ENCODE peak calls at places on chromosomes 2 and 18, in eight cellular contexts. One of them, this sample, is unnamed.

GRCh38 chr18:49663755-49664085 is 101.9 kb downstream of the LIPG start:
- DNase-seq in foreskin fibroblast: peak
- DNase-seq in tibial nerve: no peak
- DNase-seq in stomach: no peak
- DNase-seq in Caco-2: no peak
- DNase-seq in fibroblast of mammary gland: peak
- DNase-seq in PC-3: peak
- DNase-seq in CD4-positive, CD25-positive, alpha-beta regulatory T cell: no peak
- DNase-seq in this sample: no peak

GRCh38 chr2:204321910-204322765 is 223.1 kb upstream of the PARD3B start:
- DNase-seq in foreskin fibroblast: peak
- DNase-seq in tibial nerve: no peak
- DNase-seq in stomach: no peak
- DNase-seq in Caco-2: no peak
- DNase-seq in fibroblast of mammary gland: peak
- DNase-seq in PC-3: peak
- DNase-seq in CD4-positive, CD25-positive, alpha-beta regulatory T cell: no peak
- DNase-seq in this sample: no peak

GRCh38 chr2:134282638-134283400 is 28.9 kb downstream of the MGAT5 start:
- DNase-seq in foreskin fibroblast: no peak
- DNase-seq in tibial nerve: no peak
- DNase-seq in stomach: no peak
- DNase-seq in Caco-2: no peak
- DNase-seq in fibroblast of mammary gland: no peak
- DNase-seq in PC-3: no peak
- DNase-seq in CD4-positive, CD25-positive, alpha-beta regulatory T cell: no peak
- DNase-seq in this sample: no peak

GRCh38 chr2:239726631-239727181 is 298.4 kb downstream of the NDUFA10 start:
- DNase-seq in foreskin fibroblast: no peak
- DNase-seq in tibial nerve: no peak
- DNase-seq in stomach: no peak
- DNase-seq in Caco-2: no peak
- DNase-seq in fibroblast of mammary gland: no peak
- DNase-seq in PC-3: no peak
- DNase-seq in CD4-positive, CD25-positive, alpha-beta regulatory T cell: no peak
- DNase-seq in this sample: no peak

GRCh38 chr2:138373993-138374408 is 127.6 kb upstream of the SPOPL start:
- DNase-seq in foreskin fibroblast: peak
- DNase-seq in tibial nerve: no peak
- DNase-seq in stomach: no peak
- DNase-seq in Caco-2: peak
- DNase-seq in fibroblast of mammary gland: peak
- DNase-seq in PC-3: peak
- DNase-seq in CD4-positive, CD25-positive, alpha-beta regulatory T cell: no peak
- DNase-seq in this sample: no peak

GRCh38 chr2:25430556-25430955 is 88.8 kb upstream of the DNMT3A start:
- DNase-seq in foreskin fibroblast: no peak
- DNase-seq in tibial nerve: no peak
- DNase-seq in stomach: no peak
- DNase-seq in Caco-2: no peak
- DNase-seq in fibroblast of mammary gland: no peak
- DNase-seq in PC-3: no peak
- DNase-seq in CD4-positive, CD25-positive, alpha-beta regulatory T cell: no peak
- DNase-seq in this sample: no peak

GRCh38 chr2:42852798-42853197 is 60.4 kb upstream of the HAAO start:
- DNase-seq in foreskin fibroblast: no peak
- DNase-seq in tibial nerve: no peak
- DNase-seq in stomach: no peak
- DNase-seq in Caco-2: no peak
- DNase-seq in fibroblast of mammary gland: no peak
- DNase-seq in PC-3: no peak
- DNase-seq in CD4-positive, CD25-positive, alpha-beta regulatory T cell: no peak
- DNase-seq in this sample: no peak

GRCh38 chr2:9162841-9163240 is 43.8 kb upstream of the ASAP2 start:
- DNase-seq in foreskin fibroblast: no peak
- DNase-seq in tibial nerve: no peak
- DNase-seq in stomach: no peak
- DNase-seq in Caco-2: no peak
- DNase-seq in fibroblast of mammary gland: no peak
- DNase-seq in PC-3: no peak
- DNase-seq in CD4-positive, CD25-positive, alpha-beta regulatory T cell: no peak
- DNase-seq in this sample: no peak

GRCh38 chr18:7370812-7371211 is 139.9 kb downstream of the LRRC30 start:
- DNase-seq in foreskin fibroblast: no peak
- DNase-seq in tibial nerve: peak
- DNase-seq in stomach: peak
- DNase-seq in Caco-2: no peak
- DNase-seq in fibroblast of mammary gland: no peak
- DNase-seq in PC-3: no peak
- DNase-seq in CD4-positive, CD25-positive, alpha-beta regulatory T cell: no peak
- DNase-seq in this sample: no peak

GRCh38 chr2:88187038-88187676 is 17.0 kb downstream of the THNSL2 start:
- DNase-seq in foreskin fibroblast: peak
- DNase-seq in tibial nerve: peak
- DNase-seq in stomach: peak
- DNase-seq in Caco-2: peak
- DNase-seq in fibroblast of mammary gland: peak
- DNase-seq in PC-3: peak
- DNase-seq in CD4-positive, CD25-positive, alpha-beta regulatory T cell: no peak
- DNase-seq in this sample: no peak

GRCh38 chr18:49206717-49207116 is 253.7 kb downstream of the DYM start:
- DNase-seq in foreskin fibroblast: peak
- DNase-seq in tibial nerve: no peak
- DNase-seq in stomach: no peak
- DNase-seq in Caco-2: no peak
- DNase-seq in fibroblast of mammary gland: no peak
- DNase-seq in PC-3: no peak
- DNase-seq in CD4-positive, CD25-positive, alpha-beta regulatory T cell: no peak
- DNase-seq in this sample: no peak

GRCh38 chr2:233288663-233289062 is 19.0 kb upstream of the SAG start:
- DNase-seq in foreskin fibroblast: no peak
- DNase-seq in tibial nerve: no peak
- DNase-seq in stomach: no peak
- DNase-seq in Caco-2: no peak
- DNase-seq in fibroblast of mammary gland: no peak
- DNase-seq in PC-3: no peak
- DNase-seq in CD4-positive, CD25-positive, alpha-beta regulatory T cell: no peak
- DNase-seq in this sample: no peak

GRCh38 chr18:9825571-9826073 is 60.2 kb upstream of the TXNDC2 start:
- DNase-seq in foreskin fibroblast: peak
- DNase-seq in tibial nerve: peak
- DNase-seq in stomach: no peak
- DNase-seq in Caco-2: peak
- DNase-seq in fibroblast of mammary gland: peak
- DNase-seq in PC-3: peak
- DNase-seq in CD4-positive, CD25-positive, alpha-beta regulatory T cell: no peak
- DNase-seq in this sample: peak

GRCh38 chr2:44843086-44843485 is 98.4 kb upstream of the SIX3 start:
- DNase-seq in foreskin fibroblast: no peak
- DNase-seq in tibial nerve: no peak
- DNase-seq in stomach: no peak
- DNase-seq in Caco-2: no peak
- DNase-seq in fibroblast of mammary gland: no peak
- DNase-seq in PC-3: no peak
- DNase-seq in CD4-positive, CD25-positive, alpha-beta regulatory T cell: no peak
- DNase-seq in this sample: no peak

GRCh38 chr18:49814147-49814499 is 790 bp upstream of the ACAA2 start:
- DNase-seq in foreskin fibroblast: peak
- DNase-seq in tibial nerve: peak
- DNase-seq in stomach: no peak
- DNase-seq in Caco-2: peak
- DNase-seq in fibroblast of mammary gland: peak
- DNase-seq in PC-3: peak
- DNase-seq in CD4-positive, CD25-positive, alpha-beta regulatory T cell: no peak
- DNase-seq in this sample: no peak

GRCh38 chr2:9222246-9222898 is 15.8 kb downstream of the ASAP2 start:
- DNase-seq in foreskin fibroblast: no peak
- DNase-seq in tibial nerve: no peak
- DNase-seq in stomach: no peak
- DNase-seq in Caco-2: no peak
- DNase-seq in fibroblast of mammary gland: peak
- DNase-seq in PC-3: no peak
- DNase-seq in CD4-positive, CD25-positive, alpha-beta regulatory T cell: no peak
- DNase-seq in this sample: no peak

GRCh38 chr18:62555135-62555534 is 32.3 kb downstream of the ZCCHC2 start:
- DNase-seq in foreskin fibroblast: peak
- DNase-seq in tibial nerve: no peak
- DNase-seq in stomach: no peak
- DNase-seq in Caco-2: no peak
- DNase-seq in fibroblast of mammary gland: peak
- DNase-seq in PC-3: peak
- DNase-seq in CD4-positive, CD25-positive, alpha-beta regulatory T cell: no peak
- DNase-seq in this sample: no peak

GRCh38 chr2:42860518-42861094 is 68.2 kb upstream of the HAAO start:
- DNase-seq in foreskin fibroblast: no peak
- DNase-seq in tibial nerve: no peak
- DNase-seq in stomach: no peak
- DNase-seq in Caco-2: no peak
- DNase-seq in fibroblast of mammary gland: no peak
- DNase-seq in PC-3: no peak
- DNase-seq in CD4-positive, CD25-positive, alpha-beta regulatory T cell: no peak
- DNase-seq in this sample: no peak

GRCh38 chr2:88307817-88308216 is 137.7 kb downstream of the THNSL2 start:
- DNase-seq in foreskin fibroblast: peak
- DNase-seq in tibial nerve: no peak
- DNase-seq in stomach: no peak
- DNase-seq in Caco-2: peak
- DNase-seq in fibroblast of mammary gland: peak
- DNase-seq in PC-3: peak
- DNase-seq in CD4-positive, CD25-positive, alpha-beta regulatory T cell: no peak
- DNase-seq in this sample: no peak

GRCh38 chr2:153477641-153478288 is 797 bp downstream of the RPRM start:
- DNase-seq in foreskin fibroblast: peak
- DNase-seq in tibial nerve: no peak
- DNase-seq in stomach: no peak
- DNase-seq in Caco-2: no peak
- DNase-seq in fibroblast of mammary gland: no peak
- DNase-seq in PC-3: no peak
- DNase-seq in CD4-positive, CD25-positive, alpha-beta regulatory T cell: no peak
- DNase-seq in this sample: no peak

GRCh38 chr2:151525872-151526271 is 116.2 kb downstream of the RIF1 start:
- DNase-seq in foreskin fibroblast: no peak
- DNase-seq in tibial nerve: no peak
- DNase-seq in stomach: no peak
- DNase-seq in Caco-2: no peak
- DNase-seq in fibroblast of mammary gland: no peak
- DNase-seq in PC-3: no peak
- DNase-seq in CD4-positive, CD25-positive, alpha-beta regulatory T cell: no peak
- DNase-seq in this sample: no peak

GRCh38 chr2:204696124-204696523 is 150.8 kb downstream of the PARD3B start:
- DNase-seq in foreskin fibroblast: no peak
- DNase-seq in tibial nerve: no peak
- DNase-seq in stomach: no peak
- DNase-seq in Caco-2: no peak
- DNase-seq in fibroblast of mammary gland: no peak
- DNase-seq in PC-3: no peak
- DNase-seq in CD4-positive, CD25-positive, alpha-beta regulatory T cell: no peak
- DNase-seq in this sample: no peak

GRCh38 chr18:21634588-21635199 is 22.6 kb downstream of the SNRPD1 start:
- DNase-seq in foreskin fibroblast: no peak
- DNase-seq in tibial nerve: no peak
- DNase-seq in stomach: no peak
- DNase-seq in Caco-2: no peak
- DNase-seq in fibroblast of mammary gland: no peak
- DNase-seq in PC-3: no peak
- DNase-seq in CD4-positive, CD25-positive, alpha-beta regulatory T cell: no peak
- DNase-seq in this sample: no peak

GRCh38 chr18:21632393-21632792 is 20.3 kb downstream of the SNRPD1 start:
- DNase-seq in foreskin fibroblast: no peak
- DNase-seq in tibial nerve: no peak
- DNase-seq in stomach: no peak
- DNase-seq in Caco-2: no peak
- DNase-seq in fibroblast of mammary gland: no peak
- DNase-seq in PC-3: peak
- DNase-seq in CD4-positive, CD25-positive, alpha-beta regulatory T cell: no peak
- DNase-seq in this sample: no peak

GRCh38 chr18:21629089-21629832 is 17.1 kb downstream of the SNRPD1 start:
- DNase-seq in foreskin fibroblast: no peak
- DNase-seq in tibial nerve: no peak
- DNase-seq in stomach: no peak
- DNase-seq in Caco-2: no peak
- DNase-seq in fibroblast of mammary gland: no peak
- DNase-seq in PC-3: no peak
- DNase-seq in CD4-positive, CD25-positive, alpha-beta regulatory T cell: no peak
- DNase-seq in this sample: no peak
- H3K4me3 ChIP-seq in foreskin fibroblast: no peak
- H3K4me3 ChIP-seq in tibial nerve: no peak
- H3K4me3 ChIP-seq in stomach: no peak
- H3K4me3 ChIP-seq in Caco-2: no peak
- H3K4me3 ChIP-seq in fibroblast of mammary gland: no peak
- H3K4me3 ChIP-seq in PC-3: no peak
- H3K4me3 ChIP-seq in CD4-positive, CD25-positive, alpha-beta regulatory T cell: peak
- H3K4me3 ChIP-seq in this sample: no peak

GRCh38 chr18:73739098-73739497 is 408.5 kb downstream of the FBXO15 start:
- DNase-seq in foreskin fibroblast: no peak
- DNase-seq in tibial nerve: no peak
- DNase-seq in stomach: no peak
- DNase-seq in Caco-2: no peak
- DNase-seq in fibroblast of mammary gland: no peak
- DNase-seq in PC-3: peak
- DNase-seq in CD4-positive, CD25-positive, alpha-beta regulatory T cell: no peak
- DNase-seq in this sample: peak

GRCh38 chr18:73737990-73738389 is 409.6 kb downstream of the FBXO15 start:
- DNase-seq in foreskin fibroblast: no peak
- DNase-seq in tibial nerve: no peak
- DNase-seq in stomach: no peak
- DNase-seq in Caco-2: no peak
- DNase-seq in fibroblast of mammary gland: no peak
- DNase-seq in PC-3: no peak
- DNase-seq in CD4-positive, CD25-positive, alpha-beta regulatory T cell: no peak
- DNase-seq in this sample: no peak

GRCh38 chr18:73742959-73743358 is 404.7 kb downstream of the FBXO15 start:
- DNase-seq in foreskin fibroblast: no peak
- DNase-seq in tibial nerve: no peak
- DNase-seq in stomach: no peak
- DNase-seq in Caco-2: no peak
- DNase-seq in fibroblast of mammary gland: no peak
- DNase-seq in PC-3: no peak
- DNase-seq in CD4-positive, CD25-positive, alpha-beta regulatory T cell: no peak
- DNase-seq in this sample: no peak

GRCh38 chr18:73741946-73742345 is 405.7 kb downstream of the FBXO15 start:
- DNase-seq in foreskin fibroblast: peak
- DNase-seq in tibial nerve: no peak
- DNase-seq in stomach: no peak
- DNase-seq in Caco-2: no peak
- DNase-seq in fibroblast of mammary gland: peak
- DNase-seq in PC-3: peak
- DNase-seq in CD4-positive, CD25-positive, alpha-beta regulatory T cell: no peak
- DNase-seq in this sample: no peak
- H3K4me3 ChIP-seq in foreskin fibroblast: no peak
- H3K4me3 ChIP-seq in tibial nerve: no peak
- H3K4me3 ChIP-seq in stomach: no peak
- H3K4me3 ChIP-seq in Caco-2: no peak
- H3K4me3 ChIP-seq in fibroblast of mammary gland: no peak
- H3K4me3 ChIP-seq in PC-3: peak
- H3K4me3 ChIP-seq in CD4-positive, CD25-positive, alpha-beta regulatory T cell: no peak
- H3K4me3 ChIP-seq in this sample: no peak

GRCh38 chr2:3124921-3125760 is 252.5 kb downstream of the EIPR1 start:
- DNase-seq in foreskin fibroblast: no peak
- DNase-seq in tibial nerve: no peak
- DNase-seq in stomach: no peak
- DNase-seq in Caco-2: no peak
- DNase-seq in fibroblast of mammary gland: no peak
- DNase-seq in PC-3: no peak
- DNase-seq in CD4-positive, CD25-positive, alpha-beta regulatory T cell: no peak
- DNase-seq in this sample: no peak
- H3K4me3 ChIP-seq in foreskin fibroblast: no peak
- H3K4me3 ChIP-seq in tibial nerve: no peak
- H3K4me3 ChIP-seq in stomach: no peak
- H3K4me3 ChIP-seq in Caco-2: no peak
- H3K4me3 ChIP-seq in fibroblast of mammary gland: no peak
- H3K4me3 ChIP-seq in PC-3: no peak
- H3K4me3 ChIP-seq in CD4-positive, CD25-positive, alpha-beta regulatory T cell: no peak
- H3K4me3 ChIP-seq in this sample: no peak

GRCh38 chr2:186274936-186275575 is 211.0 kb upstream of the ZC3H15 start:
- DNase-seq in foreskin fibroblast: peak
- DNase-seq in tibial nerve: no peak
- DNase-seq in stomach: no peak
- DNase-seq in Caco-2: no peak
- DNase-seq in fibroblast of mammary gland: peak
- DNase-seq in PC-3: peak
- DNase-seq in CD4-positive, CD25-positive, alpha-beta regulatory T cell: no peak
- DNase-seq in this sample: peak
- H3K4me3 ChIP-seq in foreskin fibroblast: no peak
- H3K4me3 ChIP-seq in tibial nerve: no peak
- H3K4me3 ChIP-seq in stomach: no peak
- H3K4me3 ChIP-seq in Caco-2: no peak
- H3K4me3 ChIP-seq in fibroblast of mammary gland: no peak
- H3K4me3 ChIP-seq in PC-3: no peak
- H3K4me3 ChIP-seq in CD4-positive, CD25-positive, alpha-beta regulatory T cell: no peak
- H3K4me3 ChIP-seq in this sample: no peak